ENCODE peak calls at places on chromosome 11, in four cellular contexts. One of them, this sample, is unnamed.

GRCh38 chr11:10298342-10298741 is 4.3 kb upstream of the SBF2 start:
- DNase-seq in stimulated activated CD8-positive, alpha-beta memory T cell treated with anti-CD3 and anti-CD28 coated beads, Interleukin-12 subunit alpha, Interleukin-12 subunit beta, amount 100 ng/mL, for 4 hours: no peak
- DNase-seq in activated CD4-positive, alpha-beta T cell treated with anti-CD3 and anti-CD28 coated beads, Interleukin-2, amount 50 U/mL, for 1 hour: peak
- DNase-seq in CD8-positive, alpha-beta T cell: no peak
- DNase-seq in this sample: peak

GRCh38 chr11:120525285-120526085 is 13.9 kb downstream of the GRIK4 start:
- DNase-seq in stimulated activated CD8-positive, alpha-beta memory T cell treated with anti-CD3 and anti-CD28 coated beads, Interleukin-12 subunit alpha, Interleukin-12 subunit beta, amount 100 ng/mL, for 4 hours: no peak
- DNase-seq in activated CD4-positive, alpha-beta T cell treated with anti-CD3 and anti-CD28 coated beads, Interleukin-2, amount 50 U/mL, for 1 hour: no peak
- DNase-seq in CD8-positive, alpha-beta T cell: no peak
- DNase-seq in this sample: no peak

GRCh38 chr11:130215531-130216220 is 56.1 kb downstream of the ST14 start:
- DNase-seq in stimulated activated CD8-positive, alpha-beta memory T cell treated with anti-CD3 and anti-CD28 coated beads, Interleukin-12 subunit alpha, Interleukin-12 subunit beta, amount 100 ng/mL, for 4 hours: no peak
- DNase-seq in activated CD4-positive, alpha-beta T cell treated with anti-CD3 and anti-CD28 coated beads, Interleukin-2, amount 50 U/mL, for 1 hour: no peak
- DNase-seq in CD8-positive, alpha-beta T cell: no peak
- DNase-seq in this sample: no peak

GRCh38 chr11:104967493-104968364 is 645 bp downstream of the CASP4 start:
- DNase-seq in CD8-positive, alpha-beta T cell: no peak
- DNase-seq in activated CD4-positive, alpha-beta T cell treated with anti-CD3 and anti-CD28 coated beads, Interleukin-2, amount 50 U/mL, for 1 hour: no peak
- DNase-seq in stimulated activated CD8-positive, alpha-beta memory T cell treated with anti-CD3 and anti-CD28 coated beads, Interleukin-12 subunit alpha, Interleukin-12 subunit beta, amount 100 ng/mL, for 4 hours: no peak
- DNase-seq in this sample: no peak

GRCh38 chr11:100367892-100368291 is 319.2 kb upstream of the ARHGAP42 start:
- DNase-seq in stimulated activated CD8-positive, alpha-beta memory T cell treated with anti-CD3 and anti-CD28 coated beads, Interleukin-12 subunit alpha, Interleukin-12 subunit beta, amount 100 ng/mL, for 4 hours: no peak
- DNase-seq in CD8-positive, alpha-beta T cell: no peak
- DNase-seq in activated CD4-positive, alpha-beta T cell treated with anti-CD3 and anti-CD28 coated beads, Interleukin-2, amount 50 U/mL, for 1 hour: no peak
- DNase-seq in this sample: no peak

GRCh38 chr11:70247710-70248072 is 22.8 kb upstream of the PPFIA1 start:
- DNase-seq in stimulated activated CD8-positive, alpha-beta memory T cell treated with anti-CD3 and anti-CD28 coated beads, Interleukin-12 subunit alpha, Interleukin-12 subunit beta, amount 100 ng/mL, for 4 hours: no peak
- DNase-seq in CD8-positive, alpha-beta T cell: no peak
- DNase-seq in activated CD4-positive, alpha-beta T cell treated with anti-CD3 and anti-CD28 coated beads, Interleukin-2, amount 50 U/mL, for 1 hour: no peak
- DNase-seq in this sample: no peak

GRCh38 chr11:13668957-13669521 is 571 bp downstream of the FAR1 start:
- DNase-seq in CD8-positive, alpha-beta T cell: peak
- DNase-seq in activated CD4-positive, alpha-beta T cell treated with anti-CD3 and anti-CD28 coated beads, Interleukin-2, amount 50 U/mL, for 1 hour: peak
- DNase-seq in stimulated activated CD8-positive, alpha-beta memory T cell treated with anti-CD3 and anti-CD28 coated beads, Interleukin-12 subunit alpha, Interleukin-12 subunit beta, amount 100 ng/mL, for 4 hours: peak
- DNase-seq in this sample: peak

GRCh38 chr11:116738975-116739374 is 33.8 kb downstream of the BUD13 start:
- DNase-seq in activated CD4-positive, alpha-beta T cell treated with anti-CD3 and anti-CD28 coated beads, Interleukin-2, amount 50 U/mL, for 1 hour: no peak
- DNase-seq in stimulated activated CD8-positive, alpha-beta memory T cell treated with anti-CD3 and anti-CD28 coated beads, Interleukin-12 subunit alpha, Interleukin-12 subunit beta, amount 100 ng/mL, for 4 hours: no peak
- DNase-seq in CD8-positive, alpha-beta T cell: no peak
- DNase-seq in this sample: no peak

GRCh38 chr11:110598725-110599124 is 113.5 kb downstream of the ARHGAP20 start:
- DNase-seq in stimulated activated CD8-positive, alpha-beta memory T cell treated with anti-CD3 and anti-CD28 coated beads, Interleukin-12 subunit alpha, Interleukin-12 subunit beta, amount 100 ng/mL, for 4 hours: no peak
- DNase-seq in activated CD4-positive, alpha-beta T cell treated with anti-CD3 and anti-CD28 coated beads, Interleukin-2, amount 50 U/mL, for 1 hour: no peak
- DNase-seq in CD8-positive, alpha-beta T cell: no peak
- DNase-seq in this sample: no peak

GRCh38 chr11:75525433-75526191 is at the start of gene GDPD5:
- DNase-seq in CD8-positive, alpha-beta T cell: peak
- DNase-seq in stimulated activated CD8-positive, alpha-beta memory T cell treated with anti-CD3 and anti-CD28 coated beads, Interleukin-12 subunit alpha, Interleukin-12 subunit beta, amount 100 ng/mL, for 4 hours: peak
- DNase-seq in activated CD4-positive, alpha-beta T cell treated with anti-CD3 and anti-CD28 coated beads, Interleukin-2, amount 50 U/mL, for 1 hour: peak
- DNase-seq in this sample: peak

GRCh38 chr11:9231848-9232177 is 33.3 kb downstream of the DENND5A start:
- DNase-seq in CD8-positive, alpha-beta T cell: no peak
- DNase-seq in activated CD4-positive, alpha-beta T cell treated with anti-CD3 and anti-CD28 coated beads, Interleukin-2, amount 50 U/mL, for 1 hour: no peak
- DNase-seq in stimulated activated CD8-positive, alpha-beta memory T cell treated with anti-CD3 and anti-CD28 coated beads, Interleukin-12 subunit alpha, Interleukin-12 subunit beta, amount 100 ng/mL, for 4 hours: no peak
- DNase-seq in this sample: no peak

GRCh38 chr11:92461478-92461877 is 236.9 kb downstream of the FAT3 start:
- DNase-seq in activated CD4-positive, alpha-beta T cell treated with anti-CD3 and anti-CD28 coated beads, Interleukin-2, amount 50 U/mL, for 1 hour: no peak
- DNase-seq in CD8-positive, alpha-beta T cell: no peak
- DNase-seq in stimulated activated CD8-positive, alpha-beta memory T cell treated with anti-CD3 and anti-CD28 coated beads, Interleukin-12 subunit alpha, Interleukin-12 subunit beta, amount 100 ng/mL, for 4 hours: no peak
- DNase-seq in this sample: no peak